ENCODE peak calls at places on chromosomes 5 and 9, in ten cellular contexts. M is tibial nerve; J is fibroblast of mammary gland; Z is GM06990; O is RPMI8226; S is stimulated activated CD4-positive, alpha-beta T cell treated with anti-CD3 and anti-CD28 coated beads, Interleukin-1b, Interleukin-23, amount 100 ng/mL, for 24 hours; T is NCI-H2081; N is GDM1; Y is hippocampal formation; E is NCI-H1436. V is an unnamed sample.

GRCh38 chr5:38796000-38796738 is 49.6 kb upstream of the OSMR start:
- DNase-seq in M (peak), J (peak), Z (no peak), O (no peak), S (no peak), T (no peak), N (no peak), Y (peak), E (no peak), V (no peak)

GRCh38 chr5:149940941-149941644 is 3.5 kb downstream of the PDE6A start:
- DNase-seq in M (no peak), J (no peak), Z (no peak), O (no peak), S (no peak), T (no peak), N (no peak), Y (no peak), E (no peak), V (peak)

GRCh38 chr9:131001021-131001420 is 8.0 kb upstream of the LAMC3 start:
- DNase-seq in M (no peak), J (no peak), Z (no peak), O (no peak), S (no peak), T (no peak), N (no peak), Y (no peak), E (no peak), V (no peak)

GRCh38 chr9:126164796-126165525 is 161.7 kb upstream of the MVB12B start:
- DNase-seq in M (no peak), J (no peak), Z (no peak), O (no peak), S (no peak), T (no peak), N (no peak), Y (peak), E (no peak), V (no peak)

GRCh38 chr5:58921106-58921505 is 338.2 kb downstream of the RAB3C start:
- DNase-seq in M (no peak), J (no peak), Z (no peak), O (no peak), S (no peak), T (no peak), N (no peak), Y (no peak), E (no peak), V (no peak)

GRCh38 chr9:95189230-95190098 is 128.0 kb downstream of the FANCC start:
- DNase-seq in M (no peak), J (peak), Z (no peak), O (no peak), S (no peak), T (no peak), N (peak), Y (no peak), E (no peak), V (peak)

GRCh38 chr9:739362-739761 is 102.1 kb upstream of the DMRT1 start:
- DNase-seq in M (no peak), J (no peak), Z (no peak), O (no peak), S (no peak), T (no peak), N (no peak), Y (no peak), E (no peak), V (no peak)

GRCh38 chr5:39948867-39949468 is 524.2 kb upstream of the DAB2 start:
- DNase-seq in M (no peak), J (peak), Z (peak), O (peak), S (peak), T (peak), N (peak), Y (peak), E (peak), V (peak)

GRCh38 chr9:36987891-36988290 is 46.2 kb downstream of the PAX5 start:
- DNase-seq in M (no peak), J (peak), Z (no peak), O (no peak), S (no peak), T (no peak), N (no peak), Y (no peak), E (no peak), V (peak)

GRCh38 chr9:72365525-72366256 is 683 bp upstream of the ZFAND5 start:
- DNase-seq in M (peak), J (peak), Z (peak), O (peak), S (peak), T (peak), N (peak), Y (peak), E (peak), V (peak)

GRCh38 chr5:44546283-44546682 is 157.1 kb upstream of the FGF10 start:
- DNase-seq in M (no peak), J (peak), Z (no peak), O (no peak), S (no peak), T (no peak), N (no peak), Y (no peak), E (no peak), V (peak)

GRCh38 chr5:75935572-75935971 is 147.6 kb upstream of the SV2C start:
- DNase-seq in M (no peak), J (no peak), Z (no peak), O (no peak), S (no peak), T (no peak), N (no peak), Y (no peak), E (no peak), V (no peak)

GRCh38 chr9:33116855-33117254 is 40.4 kb upstream of the SMU1 start:
- DNase-seq in M (no peak), J (no peak), Z (no peak), O (no peak), S (no peak), T (no peak), N (peak), Y (no peak), E (no peak), V (no peak)

GRCh38 chr5:119795768-119796167 is 166.4 kb downstream of the FAM170A start:
- DNase-seq in M (no peak), J (peak), Z (no peak), O (no peak), S (no peak), T (no peak), N (no peak), Y (no peak), E (no peak), V (peak)

GRCh38 chr9:113657765-113658564 is 194.4 kb downstream of the RGS3 start:
- DNase-seq in M (peak), J (peak), Z (peak), O (peak), S (peak), T (peak), N (peak), Y (peak), E (peak), V (peak)

GRCh38 chr5:77990020-77990419 is 213.9 kb upstream of the TBCA start:
- DNase-seq in M (no peak), J (no peak), Z (no peak), O (no peak), S (no peak), T (no peak), N (no peak), Y (no peak), E (peak), V (peak)

GRCh38 chr5:2430606-2431005 is 320.9 kb downstream of the IRX2 start:
- DNase-seq in M (no peak), J (no peak), Z (no peak), O (peak), S (no peak), T (no peak), N (no peak), Y (peak), E (no peak), V (peak)

V was measured in HT1080.